ENCODE peak calls at places on chromosomes 16 and 17, in four cellular contexts. O, I, G and C are unnamed samples.

GRCh38 chr17:78895322-78895721 is 7.7 kb downstream of the CEP295NL start:
- DNase-seq in G (no peak), O (no peak), I (no peak), C (no peak)

GRCh38 chr17:39229274-39229913 is 3.6 kb upstream of the STAC2 start:
- DNase-seq in I (no peak), G (no peak), O (peak), C (no peak)

GRCh38 chr16:17578921-17579876 is 108.4 kb upstream of the XYLT1 start:
- DNase-seq in O (peak), I (peak), G (peak), C (no peak)

GRCh38 chr17:15262291-15263205 is 2.6 kb downstream of the PMP22 start:
- DNase-seq in O (peak), G (peak), I (peak), C (no peak)

GRCh38 chr16:6732166-6732565 is 600.5 kb upstream of the RBFOX1 start:
- DNase-seq in G (no peak), O (no peak), I (no peak), C (no peak)

GRCh38 chr17:16250635-16251034 is 33.6 kb downstream of the PIGL start:
- DNase-seq in I (no peak), G (peak), O (peak), C (no peak)

GRCh38 chr17:19979917-19980770 is 2.5 kb upstream of the AKAP10 start:
- DNase-seq in O (no peak), I (no peak), G (no peak), C (no peak)

GRCh38 chr17:68820476-68820824 is 134.7 kb downstream of the ABCA8 start:
- DNase-seq in G (no peak), O (no peak), I (no peak), C (no peak)

GRCh38 chr17:40818733-40819527 is 3.5 kb downstream of the KRT10 start:
- DNase-seq in O (peak), G (peak), I (peak), C (no peak)

GRCh38 chr17:57645950-57646686 is 99.0 kb downstream of the CCDC182 start:
- DNase-seq in I (no peak), O (peak), G (no peak), C (no peak)

GRCh38 chr16:3007957-3008748 is 4.6 kb upstream of the CLDN9 start:
- DNase-seq in G (no peak), I (no peak), O (no peak), C (no peak)